ENCODE peak calls at places on chromosomes 12 and 14, in six cellular contexts. J is GM04504, T is putamen, Q is T-helper 17 cell, M is ovary, U is cardiac muscle cell. G is an unnamed sample.

GRCh38 chr14:78448483-78449094 is 278.4 kb downstream of the NRXN3 start:
- DNase-seq in J (no peak), T (peak; percentile 50), Q (peak; percentile 5), M (no peak), U (peak; percentile 52), G (no peak)

GRCh38 chr12:130070017-130070653 is 92.1 kb upstream of the FZD10 start:
- DNase-seq in J (no peak), T (peak; percentile 58), Q (no peak), M (peak; percentile 16), U (peak; percentile 26), G (no peak)

GRCh38 chr12:47892819-47893218 is 12.0 kb downstream of the VDR start:
- DNase-seq in J (no peak), T (no peak), Q (no peak), M (no peak), U (no peak), G (no peak)

GRCh38 chr12:123973552-123974341 is 732 bp downstream of the ZNF664 start:
- DNase-seq in J (no peak), T (no peak), Q (peak; percentile 9), M (peak; percentile 71), U (peak; percentile 73), G (peak; percentile 6)

GRCh38 chr12:50211392-50212070 is 44.4 kb upstream of the CERS5 start:
- DNase-seq in J (no peak), T (no peak), Q (no peak), M (no peak), U (no peak), G (no peak)

GRCh38 chr12:121038861-121039654 is at the start of gene OASL:
- DNase-seq in J (peak; percentile 43), T (no peak), Q (peak; percentile 34), M (no peak), U (no peak), G (peak; percentile 54)

GRCh38 chr12:84604541-84604940 is 308.1 kb downstream of the SLC6A15 start:
- DNase-seq in J (no peak), T (no peak), Q (no peak), M (no peak), U (no peak), G (no peak)

GRCh38 chr12:116480210-116480818 is 78.9 kb upstream of the MAP1LC3B2 start:
- DNase-seq in J (no peak), T (no peak), Q (no peak), M (no peak), U (no peak), G (no peak)

GRCh38 chr12:116773276-116773731 is 35.2 kb downstream of the RNFT2 start:
- DNase-seq in J (peak; percentile 9), T (no peak), Q (no peak), M (no peak), U (no peak), G (no peak)

GRCh38 chr14:50763386-50764007 is 67.5 kb downstream of the NIN start:
- DNase-seq in J (peak; percentile 94), T (no peak), Q (no peak), M (peak; percentile 35), U (no peak), G (no peak)

GRCh38 chr12:66387067-66387466 is 84.8 kb downstream of the HELB start:
- DNase-seq in J (no peak), T (no peak), Q (no peak), M (no peak), U (no peak), G (no peak)

GRCh38 chr14:92960706-92961566 is 38.0 kb downstream of the CHGA start:
- DNase-seq in J (no peak), T (no peak), Q (no peak), M (no peak), U (no peak), G (no peak)

GRCh38 chr14:24940213-24940783 is 109.6 kb downstream of the STXBP6 start:
- DNase-seq in J (no peak), T (no peak), Q (no peak), M (no peak), U (peak; percentile 44), G (no peak)

GRCh38 chr12:26125451-26126339 is 858 bp upstream of the BHLHE41 start:
- DNase-seq in J (no peak), T (peak; percentile 86), Q (no peak), M (peak; percentile 79), U (peak; percentile 82), G (no peak)

G was measured in T-helper 22 cell.